ENCODE peak calls at places on chromosomes 4 and X, in four cellular contexts. N is stomach, C is esophagus muscularis mucosa, J is ovary. G is an unnamed sample.
A peak's percentile ranks its signal among the peaks of the same experiment; 100 is the strongest.

GRCh38 chr4:107037188-107037587 is 1.1 kb upstream of the DKK2 start:
- DNase-seq in N (no peak), C (no peak), J (peak; percentile 40), G (peak; percentile 19)

GRCh38 chrX:10795721-10796120 is 175.3 kb upstream of the MID1 start:
- DNase-seq in N (no peak), C (no peak), J (no peak), G (no peak)

GRCh38 chrX:108353452-108353851 is 84.8 kb downstream of the COL4A6 start:
- DNase-seq in N (no peak), C (no peak), J (no peak), G (no peak)

GRCh38 chr4:110164856-110165255 is 33.6 kb downstream of the ELOVL6 start:
- DNase-seq in N (no peak), C (no peak), J (no peak), G (no peak)

GRCh38 chr4:16120720-16121119 is 36.9 kb upstream of the PROM1 start:
- DNase-seq in N (no peak), C (no peak), J (no peak), G (no peak)

GRCh38 chr4:167779280-167779679 is 313.1 kb upstream of the ANXA10 start:
- DNase-seq in N (no peak), C (no peak), J (no peak), G (no peak)

GRCh38 chr4:141684785-141685184 is 48.4 kb downstream of the IL15 start:
- DNase-seq in N (no peak), C (no peak), J (no peak), G (no peak)

GRCh38 chr4:122603156-122603574 is 17.7 kb downstream of the IL21 start:
- DNase-seq in N (no peak), C (no peak), J (no peak), G (no peak)

GRCh38 chrX:41167888-41168287 is 82.6 kb downstream of the USP9X start:
- DNase-seq in N (no peak), C (no peak), J (no peak), G (no peak)

GRCh38 chr4:26741491-26741871 is 119.2 kb upstream of the STIM2 start:
- DNase-seq in N (no peak), C (no peak), J (peak; percentile 19), G (peak; percentile 26)

GRCh38 chr4:139783761-139784484 is 118.3 kb downstream of the MGST2 start:
- DNase-seq in N (no peak), C (no peak), J (no peak), G (peak; percentile 26)

GRCh38 chrX:18668059-18668458 is 3.8 kb downstream of the RS1 start:
- DNase-seq in N (no peak), C (no peak), J (no peak), G (no peak)

GRCh38 chr4:145481942-145482208 is 222 bp downstream of the SMAD1 start:
- DNase-seq in N (no peak), C (no peak), J (no peak), G (no peak)

GRCh38 chr4:37951465-37952352 is 8.5 kb upstream of the PTTG2 start:
- DNase-seq in N (no peak), C (no peak), J (no peak), G (no peak)

GRCh38 chr4:188439641-188440311 is 300.5 kb downstream of the TRIML1 start:
- DNase-seq in N (peak; percentile 32), C (peak; percentile 89), J (no peak), G (no peak)

GRCh38 chr4:85084371-85085170 is 118.1 kb upstream of the WDFY3 start:
- DNase-seq in N (no peak), C (no peak), J (no peak), G (no peak)

GRCh38 chr4:61828960-61829359 is 628.8 kb downstream of the ADGRL3 start:
- DNase-seq in N (no peak), C (no peak), J (no peak), G (no peak)

GRCh38 chr4:169333265-169333664 is 62.5 kb upstream of the SH3RF1 start:
- DNase-seq in N (no peak), C (no peak), J (no peak), G (no peak)

GRCh38 chr4:41391271-41391670 is 134.5 kb downstream of the UCHL1 start:
- DNase-seq in N (no peak), C (no peak), J (no peak), G (no peak)

GRCh38 chr4:78297075-78297815 is 240.1 kb downstream of the FRAS1 start:
- DNase-seq in N (no peak), C (no peak), J (no peak), G (no peak)

GRCh38 chr4:43244688-43245382 is 352.3 kb downstream of the GRXCR1 start:
- DNase-seq in N (no peak), C (no peak), J (no peak), G (no peak)

GRCh38 chrX:25737540-25737939 is 400.6 kb upstream of the MAGEB18 start:
- DNase-seq in N (no peak), C (no peak), J (no peak), G (no peak)

GRCh38 chr4:167100120-167100519 is 134.2 kb downstream of the SPOCK3 start:
- DNase-seq in N (no peak), C (no peak), J (no peak), G (no peak)

GRCh38 chr4:124322234-124322831 is 390.2 kb downstream of the ANKRD50 start:
- DNase-seq in N (no peak), C (no peak), J (no peak), G (no peak)

GRCh38 chrX:10467793-10468192 is 152.6 kb downstream of the MID1 start:
- DNase-seq in N (no peak), C (no peak), J (no peak), G (no peak)

GRCh38 chr4:78059524-78059889 is 2.4 kb downstream of the FRAS1 start:
- DNase-seq in N (peak; percentile 54), C (no peak), J (peak; percentile 13), G (peak; percentile 80)

GRCh38 chr4:176340871-176341685 is 21.3 kb downstream of the SPCS3 start:
- DNase-seq in N (no peak), C (no peak), J (no peak), G (no peak)

GRCh38 chr4:158817562-158818370 is 48.9 kb downstream of the FNIP2 start:
- DNase-seq in N (no peak), C (no peak), J (no peak), G (no peak)

GRCh38 chr4:179467890-179468289 is 2025.7 kb upstream of the AGA start:
- DNase-seq in N (no peak), C (no peak), J (no peak), G (no peak)

GRCh38 chr4:19514276-19515070 is 737.2 kb upstream of the SLIT2 start:
- DNase-seq in N (no peak), C (no peak), J (no peak), G (no peak)

GRCh38 chr4:42627887-42628646 is 28.8 kb downstream of the ATP8A1 start:
- DNase-seq in N (peak; percentile 81), C (no peak), J (peak; percentile 65), G (peak; percentile 19)

GRCh38 chr4:89111833-89112563 is 665 bp downstream of the TIGD2 start:
- DNase-seq in N (no peak), C (no peak), J (no peak), G (no peak)

GRCh38 chr4:89109841-89110540 is 1.3 kb upstream of the TIGD2 start:
- DNase-seq in N (no peak), C (no peak), J (no peak), G (peak; percentile 10)

GRCh38 chr4:89113415-89113814 is 2.1 kb downstream of the TIGD2 start:
- DNase-seq in N (no peak), C (no peak), J (no peak), G (no peak)

GRCh38 chr4:89110541-89110985 is 770 bp upstream of the TIGD2 start:
- DNase-seq in N (no peak), C (no peak), J (no peak), G (peak; percentile 50)

DNA sequence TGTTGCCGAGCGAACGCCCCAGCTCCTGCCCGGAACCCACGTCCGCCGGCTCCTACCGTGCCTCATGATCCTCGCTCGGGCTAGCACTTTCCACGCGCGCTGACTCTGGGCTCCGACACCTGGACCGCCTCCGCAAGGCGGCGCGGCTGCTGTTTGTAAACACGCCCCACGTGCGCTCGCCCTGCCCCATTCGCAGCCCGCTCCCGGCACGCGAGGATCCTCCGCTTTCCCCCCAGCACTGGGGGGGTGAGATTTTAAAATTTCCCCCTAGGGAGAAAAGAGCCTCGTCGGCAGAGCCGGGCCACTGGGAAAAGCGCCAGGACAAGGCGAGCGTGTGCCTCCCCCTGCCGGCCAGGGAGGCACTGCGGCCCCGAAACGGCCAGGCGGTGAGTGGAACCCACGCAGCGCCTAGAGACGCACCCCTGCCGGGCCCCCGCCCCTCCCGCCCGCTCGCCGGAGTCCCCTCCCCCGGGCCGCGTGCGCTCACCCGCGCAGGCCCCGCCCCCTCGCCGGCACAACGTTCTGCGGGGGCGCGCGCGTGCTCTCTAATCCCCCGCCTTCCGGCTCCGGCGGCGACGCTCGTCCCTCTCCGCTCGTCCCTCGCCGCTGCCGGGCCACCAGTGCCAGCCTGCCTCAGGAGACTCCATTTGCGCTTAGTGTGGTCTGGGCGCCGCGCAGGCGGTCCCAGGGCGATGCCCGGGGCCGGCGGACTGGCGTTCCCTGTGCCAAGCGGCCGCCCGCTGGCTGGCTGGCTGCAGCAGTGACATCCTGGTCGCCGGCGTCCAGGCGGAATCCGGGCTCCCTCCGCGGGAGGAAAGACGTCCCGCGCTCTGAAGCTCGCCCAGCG is at the start of gene TIGD2:
- DNase-seq in N (peak; percentile 91), C (peak; percentile 94), J (peak; percentile 90), G (peak; percentile 90)
- TF ChIP-seq POLR2A in N (no peak), C (peak; percentile 40), J (no peak), G (peak; percentile 90)

GRCh38 chr4:184655889-184656869 is 6.6 kb downstream of the PRIMPOL start:
- DNase-seq in N (no peak), C (no peak), J (no peak), G (no peak)

GRCh38 chr4:184651899-184652298 is 2.4 kb downstream of the PRIMPOL start:
- DNase-seq in N (no peak), C (no peak), J (no peak), G (no peak)

GRCh38 chr4:184653650-184654049 is 4.1 kb downstream of the PRIMPOL start:
- DNase-seq in N (no peak), C (no peak), J (no peak), G (no peak)

GRCh38 chr4:184660978-184661377 is 11.4 kb downstream of the PRIMPOL start:
- DNase-seq in N (no peak), C (no peak), J (no peak), G (no peak)

DNA sequence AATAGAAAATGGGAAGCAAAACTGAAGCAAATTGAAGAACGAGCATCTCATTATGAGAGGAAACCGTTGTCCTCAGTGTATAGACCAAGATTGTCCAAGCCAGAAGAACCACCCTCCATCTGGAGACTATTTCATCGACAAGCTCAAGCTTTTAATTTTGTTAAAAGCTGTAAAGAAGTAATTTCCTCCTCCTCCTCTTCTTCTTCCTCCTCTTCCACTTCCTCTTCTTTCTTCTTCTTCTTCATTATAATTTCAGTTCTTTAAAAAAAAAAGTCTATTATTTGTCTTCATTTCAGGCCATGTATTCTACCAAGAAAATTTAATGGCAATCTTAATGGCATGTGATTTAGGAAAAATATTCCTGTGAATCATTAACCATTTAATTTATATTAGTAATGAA is 7.6 kb downstream of the PRIMPOL start:
- DNase-seq in N (no peak), C (no peak), J (no peak), G (no peak)
- TF ChIP-seq CTCF in N (no peak), C (no peak), J (no peak), G (no peak)

GRCh38 chrX:65534450-65535292 is at the start of gene LAS1L:
- DNase-seq in N (peak; percentile 91), C (peak; percentile 97), J (peak; percentile 91), G (peak; percentile 91)
- TF ChIP-seq POLR2A in N (no peak), C (no peak), J (peak; percentile 28), G (peak; percentile 57)

DNA sequence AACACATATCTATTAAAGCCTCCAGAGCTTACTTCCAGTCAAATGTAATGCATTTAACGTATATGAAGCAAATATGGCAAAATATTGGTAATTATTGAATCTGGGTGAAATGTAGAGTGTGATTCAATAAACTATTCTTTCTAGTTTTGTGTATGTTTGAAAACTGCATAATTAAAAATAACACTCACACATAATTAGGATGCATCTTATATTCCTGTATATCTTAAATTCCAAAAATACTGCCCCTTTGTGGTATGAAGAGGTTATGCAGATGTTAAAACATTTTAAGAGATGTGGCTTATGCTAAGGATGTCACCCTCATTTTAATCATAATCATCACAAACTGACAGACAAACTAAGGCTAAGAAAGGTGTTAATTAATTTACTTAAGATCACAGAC is 182.9 kb downstream of the COX18 start:
- DNase-seq in N (no peak), C (no peak), J (no peak), G (no peak)
- TF ChIP-seq CTCF in N (no peak), C (no peak), J (no peak), G (no peak)